ENCODE peak calls at places on chromosomes 4 and X, in five cellular contexts. T, H, Q, P and F are unnamed samples. For H3K9me3, the result is how much of the 10 kb centered on the place peaks cover.

GRCh38 chrX:152917969-152918579 is 20.2 kb downstream of the ZNF185 start:
- DNase-seq in T (no peak), H (peak), Q (no peak), P (no peak), F (no peak)

GRCh38 chrX:153750126-153750774 is 13.8 kb upstream of the PLXNB3 start:
- DNase-seq in T (no peak), H (no peak), Q (no peak), P (no peak), F (no peak)

GRCh38 chrX:109679820-109680219 is 53.2 kb downstream of the ACSL4 start:
- DNase-seq in T (no peak), H (no peak), Q (no peak), P (no peak), F (no peak)

GRCh38 chr4:32087211-32087610 is 1367.0 kb downstream of the PCDH7 start:
- DNase-seq in T (no peak), H (no peak), Q (no peak), P (no peak), F (no peak)

GRCh38 chr4:181618896-181619295 is 624.3 kb upstream of the TENM3 start:
- DNase-seq in T (no peak), H (no peak), Q (no peak), P (no peak), F (no peak)

GRCh38 chr4:30744957-30745640 is 24.9 kb downstream of the PCDH7 start:
- DNase-seq in T (no peak), H (no peak), Q (no peak), P (no peak), F (no peak)

GRCh38 chr4:90240333-90240732 is 113.1 kb downstream of the CCSER1 start:
- DNase-seq in T (no peak), H (no peak), Q (no peak), P (no peak), F (no peak)

GRCh38 chr4:184392748-184393334 is 81.5 kb downstream of the IRF2 start:
- DNase-seq in T (no peak), H (peak), Q (no peak), P (no peak), F (no peak)

GRCh38 chr4:2251073-2251794 is 9.3 kb upstream of the HAUS3 start:
- DNase-seq in T (peak), H (no peak), Q (no peak), P (peak), F (peak)

GRCh38 chr4:112418092-112418491 is 97.9 kb downstream of the NEUROG2 start:
- DNase-seq in T (no peak), H (no peak), Q (no peak), P (no peak), F (no peak)

GRCh38 chr4:5292091-5292490 is 240.8 kb downstream of the STK32B start:
- DNase-seq in T (no peak), H (no peak), Q (no peak), P (no peak), F (no peak)

GRCh38 chrX:9501362-9501761 is 36.5 kb downstream of the TBL1X start:
- DNase-seq in T (no peak), H (no peak), Q (no peak), P (no peak), F (no peak)

GRCh38 chrX:9614016-9614415 is 149.2 kb downstream of the TBL1X start:
- DNase-seq in T (no peak), H (no peak), Q (no peak), P (no peak), F (no peak)

GRCh38 chrX:153411255-153411987 is at the start of gene ZFP92:
- DNase-seq in T (no peak), H (no peak), Q (no peak), P (no peak), F (no peak)

GRCh38 chr4:6769138-6769983 is 13.2 kb upstream of the KIAA0232 start:
- DNase-seq in T (no peak), H (no peak), Q (no peak), P (no peak), F (no peak)

GRCh38 chr4:6768539-6768905 is 14.0 kb upstream of the KIAA0232 start:
- DNase-seq in T (no peak), H (peak), Q (no peak), P (no peak), F (peak)

GRCh38 chr4:6767341-6767724 is 15.2 kb upstream of the KIAA0232 start:
- DNase-seq in T (no peak), H (no peak), Q (peak), P (no peak), F (no peak)

GRCh38 chr4:6769984-6770420 is 12.5 kb upstream of the KIAA0232 start:
- DNase-seq in T (no peak), H (no peak), Q (no peak), P (no peak), F (no peak)

DNA sequence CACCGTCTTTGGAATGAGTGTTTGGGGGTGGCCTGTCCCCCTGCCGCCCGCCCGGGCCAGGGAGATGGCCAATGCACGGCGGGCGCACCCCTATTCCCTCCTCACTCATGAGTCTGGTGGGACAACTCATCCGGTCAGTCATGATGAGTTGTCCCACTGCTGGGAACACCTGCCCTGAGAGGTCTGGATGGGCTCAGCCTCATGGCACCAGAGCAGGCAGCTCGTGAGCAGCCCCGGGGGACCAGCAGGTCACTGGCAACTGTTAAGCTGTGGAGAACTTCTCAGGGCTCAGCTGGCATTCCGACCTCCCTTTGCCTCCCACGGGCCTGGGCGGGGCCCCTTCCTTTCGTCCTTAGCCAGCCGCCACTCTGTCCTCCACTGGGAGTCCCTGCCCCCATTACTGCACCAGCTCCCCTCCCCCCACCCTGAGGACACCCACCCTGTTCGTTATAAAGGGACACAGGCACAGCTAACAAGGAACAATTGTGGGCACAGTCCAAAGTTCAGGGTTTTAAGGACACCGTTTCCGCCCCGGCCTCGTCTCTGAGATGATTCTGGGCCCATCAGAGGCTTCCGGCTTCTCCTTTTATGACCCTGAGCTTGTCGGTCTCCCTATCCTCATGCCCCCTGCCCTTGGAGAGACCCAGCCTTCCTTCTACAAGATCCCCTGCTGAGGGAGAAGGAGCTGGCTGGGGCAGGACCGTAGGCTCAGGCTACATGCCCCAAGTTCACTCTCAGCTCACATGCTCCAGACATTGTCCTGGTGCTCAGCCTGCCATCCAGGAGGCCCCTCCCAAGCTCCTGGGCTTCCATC is 14.6 kb upstream of the KIAA0232 start:
- DNase-seq in T (no peak), H (no peak), Q (no peak), P (no peak), F (no peak)
- H3K9me3 ChIP-seq in T (under half), H (under half), Q (under half), P (under half), F (under half)

GRCh38 chr4:28211714-28212470 is 1351.3 kb downstream of the STIM2 start:
- DNase-seq in T (no peak), H (no peak), Q (no peak), P (no peak), F (no peak)

GRCh38 chr4:28209371-28209924 is 1348.8 kb downstream of the STIM2 start:
- DNase-seq in T (no peak), H (no peak), Q (no peak), P (no peak), F (no peak)
- H3K9me3 ChIP-seq in T (under half), H (under half), Q (under half), P (under half), F (under half)

DNA sequence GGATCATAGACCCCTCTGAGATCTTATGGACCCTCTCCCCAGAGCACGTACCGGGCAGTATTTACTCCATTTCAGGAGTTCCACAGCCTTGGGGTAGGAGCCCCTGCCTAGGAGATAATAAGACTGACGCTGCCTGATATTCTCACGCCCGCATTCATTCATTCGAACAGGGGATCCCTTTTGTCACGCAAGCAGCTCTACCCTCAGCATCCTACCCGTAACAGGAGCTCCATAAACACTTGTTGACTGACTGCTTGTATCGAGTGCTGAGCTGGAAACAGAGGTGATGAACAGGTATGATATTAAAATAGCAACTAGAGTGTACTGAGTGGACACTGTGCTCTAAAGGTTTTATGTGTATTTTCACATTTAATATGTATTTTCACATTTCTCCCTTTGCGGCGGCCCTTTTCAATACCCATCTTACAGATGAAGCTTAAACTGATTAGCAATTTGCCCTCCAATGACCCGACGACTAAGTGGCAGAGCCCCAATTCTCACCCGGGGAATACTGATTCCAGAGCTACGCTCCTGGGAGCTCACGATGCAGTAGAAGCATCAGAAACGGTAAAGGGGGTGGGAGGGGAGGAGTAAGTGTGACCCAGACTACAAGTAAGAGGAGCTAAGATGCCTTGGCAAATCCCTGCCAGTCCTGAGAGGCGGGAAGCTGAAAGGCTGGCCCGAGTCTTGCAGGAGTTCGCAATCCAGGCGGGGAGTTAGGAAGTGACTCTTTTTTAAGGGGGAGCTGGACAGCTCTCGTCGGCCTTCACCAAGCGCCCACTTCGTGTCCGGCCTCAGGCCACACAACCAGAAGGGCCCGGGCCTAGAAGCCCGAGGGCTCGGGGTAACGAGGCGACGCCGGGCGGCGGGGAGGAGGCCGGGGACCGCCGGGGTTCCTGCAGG is 747 bp downstream of the RAB28 start:
- DNase-seq in T (no peak), H (peak), Q (peak), P (no peak), F (peak)
- H3K9me3 ChIP-seq in T (under half), H (under half), Q (under half), P (under half), F (under half)

GRCh38 chrX:143378851-143379250 is 138.4 kb downstream of the SPANXN3 start:
- DNase-seq in T (no peak), H (no peak), Q (no peak), P (no peak), F (no peak)
- H3K9me3 ChIP-seq in T (under half), H (under half), Q (under half), P (under half), F (under half)

GRCh38 chrX:53285591-53285990 is 4.2 kb upstream of the IQSEC2 start:
- DNase-seq in T (no peak), H (no peak), Q (no peak), P (no peak), F (no peak)

GRCh38 chrX:53282313-53282712 is 929 bp upstream of the IQSEC2 start:
- DNase-seq in T (no peak), H (no peak), Q (no peak), P (no peak), F (peak)

GRCh38 chrX:53283099-53283498 is 1.7 kb upstream of the IQSEC2 start:
- DNase-seq in T (no peak), H (no peak), Q (no peak), P (no peak), F (no peak)

GRCh38 chrX:53284684-53285447 is 3.5 kb upstream of the IQSEC2 start:
- DNase-seq in T (peak), H (peak), Q (peak), P (peak), F (peak)

GRCh38 chrX:53283567-53283966 is 2.2 kb upstream of the IQSEC2 start:
- DNase-seq in T (no peak), H (no peak), Q (no peak), P (no peak), F (no peak)
- H3K9me3 ChIP-seq in T (under half), H (under half), Q (under half), P (under half), F (under half)

GRCh38 chr4:64016893-64017292 is 392.4 kb downstream of the TECRL start:
- DNase-seq in T (no peak), H (no peak), Q (no peak), P (no peak), F (no peak)

DNA sequence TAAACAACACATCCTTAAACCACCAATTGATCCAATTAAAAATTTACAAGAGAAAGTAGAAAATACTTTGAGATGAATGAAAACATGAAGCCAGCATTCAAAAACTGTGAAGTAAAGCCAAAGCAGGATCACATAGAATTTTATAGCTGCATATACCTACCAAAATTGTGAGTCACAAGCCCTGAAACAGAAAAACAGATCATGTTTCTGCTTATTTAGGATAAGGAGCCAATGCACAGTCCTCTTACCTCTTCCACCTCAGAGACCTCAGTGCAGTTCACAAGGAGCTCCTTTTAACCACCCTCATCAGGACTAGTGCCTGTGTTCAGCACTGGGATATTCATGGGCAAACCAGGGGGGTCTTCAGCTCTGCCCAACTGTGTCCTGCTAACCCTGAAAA is 386.7 kb downstream of the TECRL start:
- DNase-seq in T (no peak), H (no peak), Q (no peak), P (no peak), F (no peak)
- H3K9me3 ChIP-seq in T (under half), H (under half), Q (under half), P (under half), F (under half)

DNA sequence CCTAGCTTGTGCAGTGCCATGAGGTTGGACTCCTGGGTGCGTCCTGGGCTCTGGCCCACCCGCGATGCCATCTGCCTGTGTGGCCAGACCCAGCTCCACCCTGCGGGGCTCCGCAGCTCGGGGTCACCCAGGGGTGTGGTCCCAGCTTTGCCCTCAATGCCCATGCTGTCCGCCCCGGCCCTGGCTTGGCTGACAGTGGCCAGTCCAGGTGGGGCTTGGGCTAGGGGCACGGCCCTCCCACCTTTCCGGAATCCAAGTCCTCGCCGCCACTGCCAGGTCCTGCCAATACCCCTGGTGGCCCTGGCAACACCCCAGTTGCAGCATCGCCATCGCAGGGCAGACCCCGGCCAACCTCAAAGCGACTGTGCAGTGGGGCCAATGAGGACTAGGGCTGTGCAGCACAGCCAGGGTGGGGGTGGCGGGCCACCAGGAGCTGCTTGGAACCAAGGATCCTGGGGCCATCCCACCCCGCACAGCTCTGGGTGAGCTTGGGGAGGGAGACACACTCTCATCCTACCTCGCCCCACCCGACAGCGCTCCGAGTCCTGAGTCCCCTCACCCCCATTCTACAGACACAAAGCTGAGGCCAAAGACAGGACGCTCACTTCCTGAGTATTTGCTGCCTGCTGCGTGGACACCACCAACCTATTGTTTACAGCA is 80.9 kb downstream of the ZNF718 start:
- DNase-seq in T (no peak), H (no peak), Q (no peak), P (no peak), F (no peak)
- H3K9me3 ChIP-seq in T (under half), H (under half), Q (under half), P (under half), F (under half)

DNA sequence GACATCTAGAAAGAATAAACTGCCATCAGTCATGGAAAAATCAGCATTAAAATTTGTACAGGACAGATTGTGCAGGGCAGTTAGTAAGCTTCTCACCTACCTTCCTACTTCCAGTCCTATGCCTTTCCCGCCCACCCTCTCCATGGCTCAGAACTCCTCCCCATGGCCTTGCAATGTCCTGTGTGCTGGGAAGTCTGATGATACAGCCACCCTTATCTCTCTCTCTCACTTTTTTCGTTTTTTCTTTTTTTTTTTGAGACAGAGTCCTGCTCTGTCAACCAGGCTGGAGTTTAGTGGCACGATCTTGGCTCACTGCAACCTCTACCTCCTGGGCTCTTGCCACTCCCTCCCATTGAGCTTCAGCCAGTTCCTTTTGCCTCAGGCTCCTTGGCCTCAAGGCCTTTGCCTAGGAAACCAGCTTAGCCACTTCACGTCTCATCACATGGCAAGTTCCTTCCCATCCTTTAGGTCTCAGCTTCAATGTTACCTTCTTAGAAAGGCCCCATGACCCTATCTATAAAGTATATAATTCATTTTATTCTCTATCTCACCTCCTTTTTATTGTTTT is 259.7 kb downstream of the NKX6-1 start:
- DNase-seq in T (no peak), H (no peak), Q (no peak), P (no peak), F (no peak)
- H3K9me3 ChIP-seq in T (under half), H (under half), Q (under half), P (under half), F (under half)